ENCODE peak calls at places on chromosomes 4 and X, in seven cellular contexts. K is spleen; V is NCI-H2029 treated with DMSO at 0.1 percent for 48 hours; X is activated CD4-positive, CD25-positive, alpha-beta regulatory T cell treated with anti-CD3 and anti-CD28 coated beads, Interleukin-2, amount 50 U/mL, for 72 hours; Q is mammary epithelial cell; M is glomerular endothelial cell; P is stimulated activated CD4-positive, alpha-beta T cell treated with anti-CD3 and anti-CD28 coated beads, Interleukin-15, amount 100 ng/mL, for 48 hours. I is an unnamed sample.

GRCh38 chr4:147511005-147511660 is 30.2 kb downstream of the EDNRA start:
- DNase-seq in K (no peak), V (no peak), X (no peak), Q (no peak), M (no peak), P (no peak), I (no peak)

GRCh38 chrX:14528629-14529287 is 578 bp upstream of the GLRA2 start:
- DNase-seq in K (peak; percentile 56), V (no peak), X (peak; percentile 61), Q (peak; percentile 60), M (no peak), P (peak; percentile 45), I (peak; percentile 8)

GRCh38 chr4:81663368-81663767 is 191.7 kb upstream of the RASGEF1B start:
- DNase-seq in K (no peak), V (no peak), X (no peak), Q (no peak), M (no peak), P (no peak), I (no peak)

GRCh38 chrX:114152130-114152529 is 431.8 kb upstream of the HTR2C start:
- DNase-seq in K (no peak), V (no peak), X (no peak), Q (peak; percentile 25), M (peak; percentile 34), P (no peak), I (no peak)

GRCh38 chrX:115652221-115652620 is 91.2 kb downstream of the PLS3 start:
- DNase-seq in K (no peak), V (no peak), X (no peak), Q (no peak), M (no peak), P (no peak), I (no peak)

GRCh38 chrX:44974462-44974861 is 101.5 kb downstream of the KDM6A start:
- DNase-seq in K (no peak), V (no peak), X (no peak), Q (peak; percentile 63), M (no peak), P (no peak), I (no peak)

GRCh38 chr4:17448689-17449088 is 63.2 kb downstream of the QDPR start:
- DNase-seq in K (no peak), V (no peak), X (no peak), Q (peak; percentile 32), M (peak; percentile 50), P (no peak), I (no peak)

GRCh38 chr4:1851575-1852415 is 4.2 kb downstream of the LETM1 start:
- DNase-seq in K (peak; percentile 59), V (no peak), X (no peak), Q (no peak), M (no peak), P (no peak), I (no peak)

GRCh38 chr4:67934628-67935027 is 28.7 kb downstream of the TMPRSS11A start:
- DNase-seq in K (no peak), V (no peak), X (no peak), Q (peak; percentile 51), M (no peak), P (no peak), I (no peak)

GRCh38 chrX:40411350-40412111 is 169.2 kb upstream of the ATP6AP2 start:
- DNase-seq in K (no peak), V (no peak), X (no peak), Q (no peak), M (no peak), P (no peak), I (no peak)

GRCh38 chrX:137878401-137878800 is 312.5 kb downstream of the ZIC3 start:
- DNase-seq in K (no peak), V (no peak), X (no peak), Q (no peak), M (no peak), P (no peak), I (no peak)

GRCh38 chr4:11904117-11904535 is 475.4 kb upstream of the HS3ST1 start:
- DNase-seq in K (peak; percentile 74), V (no peak), X (no peak), Q (peak; percentile 3), M (peak; percentile 99), P (no peak), I (no peak)

GRCh38 chr4:124694961-124695598 is 17.5 kb downstream of the ANKRD50 start:
- DNase-seq in K (no peak), V (no peak), X (no peak), Q (no peak), M (no peak), P (no peak), I (no peak)

GRCh38 chr4:127870688-127871087 is 10.0 kb upstream of the PLK4 start:
- DNase-seq in K (no peak), V (no peak), X (no peak), Q (peak; percentile 73), M (no peak), P (no peak), I (no peak)

GRCh38 chr4:3009422-3009821 is 46.1 kb downstream of the GRK4 start:
- DNase-seq in K (no peak), V (no peak), X (no peak), Q (peak; percentile 65), M (no peak), P (peak; percentile 15), I (peak; percentile 61)

GRCh38 chr4:106010761-106011160 is 115.5 kb downstream of the NPNT start:
- DNase-seq in K (no peak), V (no peak), X (no peak), Q (no peak), M (no peak), P (no peak), I (no peak)

GRCh38 chrX:151517421-151517820 is 46.1 kb upstream of the PASD1 start:
- DNase-seq in K (no peak), V (no peak), X (no peak), Q (no peak), M (no peak), P (no peak), I (no peak)

GRCh38 chr4:152534541-152535231 is 1.2 kb downstream of the FBXW7 start:
- DNase-seq in K (peak; percentile 95), V (no peak), X (peak; percentile 47), Q (peak; percentile 26), M (no peak), P (peak; percentile 27), I (no peak)

GRCh38 chrX:22800360-22800759 is 199.4 kb upstream of the DDX53 start:
- DNase-seq in K (no peak), V (no peak), X (no peak), Q (peak; percentile 74), M (peak; percentile 2), P (no peak), I (no peak)

GRCh38 chrX:48468693-48469691 is 1.1 kb downstream of the SLC38A5 start:
- DNase-seq in K (peak; percentile 69), V (no peak), X (peak; percentile 34), Q (no peak), M (no peak), P (peak; percentile 22), I (peak; percentile 52)